ENCODE peak calls at places on chromosomes 6 and 20, in four cellular contexts. M is CD8-positive, alpha-beta memory T cell; Z is endothelial cell; P is ovary. K is an unnamed sample.
A peak's percentile ranks its signal among the peaks of the same experiment; 100 is the strongest.

GRCh38 chr20:10603971-10604864 is 69.6 kb downstream of the JAG1 start:
- DNase-seq in M (no peak), Z (no peak), P (no peak), K (no peak)

GRCh38 chr20:50191065-50191565 is 485 bp downstream of the CEBPB start:
- DNase-seq in M (peak; percentile 75), Z (peak; percentile 53), P (no peak), K (peak; percentile 27)

GRCh38 chr20:32007787-32008616 is 2.2 kb upstream of the CCM2L start:
- DNase-seq in M (peak; percentile 12), Z (peak; percentile 66), P (no peak), K (no peak)

GRCh38 chr20:54643761-54644160 is 168.4 kb downstream of the DOK5 start:
- DNase-seq in M (no peak), Z (no peak), P (no peak), K (no peak)

GRCh38 chr20:20426472-20426907 is 58.6 kb downstream of the INSM1 start:
- DNase-seq in M (no peak), Z (no peak), P (no peak), K (no peak)

GRCh38 chr6:111943723-111944122 is 70.5 kb upstream of the FYN start:
- DNase-seq in M (no peak), Z (no peak), P (no peak), K (no peak)

GRCh38 chr6:134029495-134030455 is 22.6 kb downstream of the SLC2A12 start:
- DNase-seq in M (no peak), Z (no peak), P (no peak), K (no peak)

GRCh38 chr6:73579851-73580246 is 59.0 kb upstream of the EEF1A1 start:
- DNase-seq in M (no peak), Z (peak; percentile 44), P (peak; percentile 49), K (no peak)

GRCh38 chr6:140271759-140272377 is 897.4 kb upstream of the CITED2 start:
- DNase-seq in M (no peak), Z (no peak), P (no peak), K (no peak)

GRCh38 chr6:109440325-109441068 is at the start of the genes PPIL6 and SMPD2:
- DNase-seq in M (peak; percentile 86), Z (peak; percentile 95), P (peak; percentile 92), K (peak; percentile 71)

GRCh38 chr20:29427201-29428060 is 1830.0 kb upstream of the DEFB115 start:
- DNase-seq in M (no peak), Z (no peak), P (no peak), K (no peak)

GRCh38 chr6:84082693-84083265 is 49.2 kb downstream of the MRAP2 start:
- DNase-seq in M (no peak), Z (no peak), P (no peak), K (no peak)

GRCh38 chr6:169803291-169803811 is 51.9 kb downstream of the ERMARD start:
- DNase-seq in M (no peak), Z (no peak), P (no peak), K (no peak)

GRCh38 chr6:5302995-5303622 is 41.8 kb downstream of the FARS2 start:
- DNase-seq in M (peak; percentile 74), Z (peak; percentile 43), P (no peak), K (peak; percentile 23)

GRCh38 chr20:1489764-1490436 is 1.3 kb downstream of the SIRPB2 start:
- DNase-seq in M (no peak), Z (no peak), P (no peak), K (no peak)

GRCh38 chr20:47502271-47502730 is 614 bp downstream of the NCOA3 start:
- DNase-seq in M (no peak), Z (no peak), P (no peak), K (no peak)

GRCh38 chr6:35014786-35015185 is 125.7 kb downstream of the ANKS1A start:
- DNase-seq in M (no peak), Z (no peak), P (no peak), K (no peak)

GRCh38 chr20:40551125-40551530 is 137.9 kb downstream of the MAFB start:
- DNase-seq in M (no peak), Z (no peak), P (no peak), K (no peak)

GRCh38 chr6:90079555-90080490 is 185.6 kb downstream of the GJA10 start:
- DNase-seq in M (no peak), Z (no peak), P (no peak), K (no peak)

GRCh38 chr6:24283043-24283985 is 74.5 kb downstream of the DCDC2 start:
- DNase-seq in M (no peak), Z (peak; percentile 66), P (peak; percentile 31), K (no peak)

GRCh38 chr20:56388882-56389281 is 3.1 kb downstream of the AURKA start:
- DNase-seq in M (no peak), Z (no peak), P (no peak), K (no peak)

GRCh38 chr6:110491644-110492317 is 15.4 kb upstream of the SLC22A16 start:
- DNase-seq in M (no peak), Z (no peak), P (no peak), K (no peak)

GRCh38 chr20:41978875-41979274 is 360.7 kb upstream of the CHD6 start:
- DNase-seq in M (no peak), Z (no peak), P (no peak), K (no peak)

GRCh38 chr6:71496018-71496800 is 207.6 kb downstream of the OGFRL1 start:
- DNase-seq in M (no peak), Z (no peak), P (no peak), K (no peak)

GRCh38 chr6:41199427-41200246 is 1.3 kb downstream of the TREML2 start:
- DNase-seq in M (no peak), Z (no peak), P (no peak), K (no peak)

GRCh38 chr6:161058746-161059145 is 67.2 kb downstream of the MAP3K4 start:
- DNase-seq in M (no peak), Z (no peak), P (no peak), K (no peak)

GRCh38 chr20:12171927-12172581 is 254.4 kb downstream of the BTBD3 start:
- DNase-seq in M (no peak), Z (no peak), P (no peak), K (no peak)

GRCh38 chr6:75525682-75526081 is 32.1 kb upstream of the FILIP1 start:
- DNase-seq in M (no peak), Z (no peak), P (no peak), K (no peak)

K was measured in effector memory CD4-positive, alpha-beta T cell.